ENCODE peak calls at places on chromosomes 7 and 10, in seven cellular contexts. E is T-helper 2 cell, G is kidney glomerular epithelial cell, B is neural crest cell, N is LoVo, Y is activated T-cell treated with anti-CD3 and anti-CD28 coated beads for 1 hour, O is nucleus accumbens. L is an unnamed sample.

GRCh38 chr7:915291-916218 is 38.9 kb downstream of the ADAP1 start:
- DNase-seq in E (no peak), G (no peak), B (no peak), N (no peak), Y (no peak), O (no peak), L (no peak)

GRCh38 chr7:64308019-64308275 is 5.8 kb upstream of the ZNF736 start:
- DNase-seq in E (no peak), G (no peak), B (no peak), N (no peak), Y (no peak), O (no peak), L (no peak)

GRCh38 chr7:100444311-100445278 is 8.3 kb upstream of the PPP1R35 start:
- DNase-seq in E (no peak), G (peak), B (no peak), N (peak), Y (no peak), O (no peak), L (no peak)

GRCh38 chr7:149500910-149501309 is 3.3 kb upstream of the ZNF746 start:
- DNase-seq in E (no peak), G (no peak), B (no peak), N (no peak), Y (no peak), O (no peak), L (no peak)

GRCh38 chr10:100019824-100020160 is 10.0 kb upstream of the DNMBP start:
- DNase-seq in E (no peak), G (no peak), B (no peak), N (no peak), Y (no peak), O (no peak), L (peak)

GRCh38 chr7:98123073-98123696 is 16.5 kb downstream of the LMTK2 start:
- DNase-seq in E (no peak), G (no peak), B (no peak), N (no peak), Y (no peak), O (no peak), L (no peak)

GRCh38 chr10:71084818-71085126 is 127.6 kb upstream of the UNC5B start:
- DNase-seq in E (no peak), G (no peak), B (no peak), N (no peak), Y (no peak), O (no peak), L (no peak)

GRCh38 chr7:6256709-6257535 is 15.5 kb downstream of the CYTH3 start:
- DNase-seq in E (no peak), G (no peak), B (no peak), N (no peak), Y (no peak), O (no peak), L (peak)

GRCh38 chr7:13198741-13199140 is 511.3 kb downstream of the ARL4A start:
- DNase-seq in E (no peak), G (no peak), B (no peak), N (no peak), Y (no peak), O (no peak), L (no peak)

GRCh38 chr10:92290076-92290836 is 622 bp downstream of the CPEB3 start:
- DNase-seq in E (peak), G (peak), B (no peak), N (peak), Y (peak), O (peak), L (peak)

GRCh38 chr7:82859106-82859850 is 303.4 kb downstream of the PCLO start:
- DNase-seq in E (no peak), G (peak), B (no peak), N (no peak), Y (no peak), O (no peak), L (no peak)

L was measured in Caco-2.